ENCODE peak calls at places on chromosomes 11 and 22, in ten cellular contexts. E is activated CD8-positive, alpha-beta T cell treated with anti-CD3 and anti-CD28 coated beads for 36 hours; Y is NB4; G is endothelial cell; F is nephron progenitor cell; I is CD8-positive, alpha-beta T cell; C is GM20000; T is pancreas; B is astrocyte of the spinal cord; W is fibroblast of villous mesenchyme. K is an unnamed sample.

GRCh38 chr11:70620510-70621184 is 222.3 kb downstream of the CTTN start:
- DNase-seq in E (no peak), Y (no peak), G (no peak), F (no peak), I (no peak), C (no peak), T (peak), B (no peak), W (no peak), K (no peak)

GRCh38 chr11:61362542-61362875 is 335 bp downstream of the TMEM138 start:
- DNase-seq in E (peak), Y (peak), G (peak), F (peak), I (no peak), C (peak), T (no peak), B (peak), W (peak), K (no peak)

GRCh38 chr22:44449061-44449682 is 48.9 kb downstream of the RTL6 start:
- DNase-seq in E (no peak), Y (peak), G (no peak), F (no peak), I (no peak), C (no peak), T (no peak), B (peak), W (peak), K (no peak)

GRCh38 chr22:19432092-19432844 is at the start of gene MRPL40:
- DNase-seq in E (peak), Y (peak), G (peak), F (peak), I (peak), C (peak), T (peak), B (peak), W (peak), K (peak)

GRCh38 chr11:65396769-65397745 is 10.6 kb downstream of the FRMD8 start:
- DNase-seq in E (no peak), Y (no peak), G (no peak), F (no peak), I (no peak), C (no peak), T (peak), B (no peak), W (no peak), K (no peak)

GRCh38 chr11:124861670-124862069 is 3.6 kb upstream of the ROBO3 start:
- DNase-seq in E (no peak), Y (no peak), G (no peak), F (no peak), I (peak), C (no peak), T (no peak), B (no peak), W (no peak), K (no peak)

GRCh38 chr11:196786-197731 is 4.2 kb downstream of the SCGB1C1 start:
- DNase-seq in E (no peak), Y (peak), G (no peak), F (no peak), I (no peak), C (no peak), T (peak), B (no peak), W (no peak), K (no peak)

GRCh38 chr22:23225724-23226496 is 45.6 kb downstream of the BCR start:
- DNase-seq in E (peak), Y (no peak), G (no peak), F (no peak), I (peak), C (no peak), T (no peak), B (peak), W (no peak), K (no peak)

GRCh38 chr11:17767301-17767885 is 32.8 kb downstream of the KCNC1 start:
- DNase-seq in E (no peak), Y (peak), G (no peak), F (peak), I (no peak), C (no peak), T (peak), B (no peak), W (no peak), K (no peak)

GRCh38 chr11:45053736-45054446 is 92.5 kb upstream of the PRDM11 start:
- DNase-seq in E (no peak), Y (no peak), G (no peak), F (no peak), I (no peak), C (no peak), T (no peak), B (no peak), W (no peak), K (no peak)

GRCh38 chr11:33534575-33534974 is 166.1 kb downstream of the C11orf91 start:
- DNase-seq in E (no peak), Y (no peak), G (no peak), F (no peak), I (no peak), C (no peak), T (no peak), B (peak), W (no peak), K (no peak)
- TF ChIP-seq CTCF in E (no peak), Y (no peak), G (no peak), F (no peak), I (no peak), C (no peak), T (no peak), B (no peak), W (no peak), K (no peak)

GRCh38 chr11:102935514-102935913 is 20.0 kb downstream of the MMP13 start:
- DNase-seq in E (no peak), Y (no peak), G (no peak), F (no peak), I (no peak), C (no peak), T (no peak), B (no peak), W (no peak), K (no peak)
- TF ChIP-seq CTCF in E (no peak), Y (peak), G (peak), F (no peak), I (no peak), C (no peak), T (no peak), B (no peak), W (peak), K (no peak)

GRCh38 chr11:79400717-79401330 is 40.0 kb downstream of the TENM4 start:
- DNase-seq in E (peak), Y (peak), G (peak), F (peak), I (no peak), C (peak), T (no peak), B (peak), W (no peak), K (peak)
- TF ChIP-seq CTCF in E (peak), Y (peak), G (peak), F (peak), I (no peak), C (peak), T (peak), B (peak), W (peak), K (peak)

DNA sequence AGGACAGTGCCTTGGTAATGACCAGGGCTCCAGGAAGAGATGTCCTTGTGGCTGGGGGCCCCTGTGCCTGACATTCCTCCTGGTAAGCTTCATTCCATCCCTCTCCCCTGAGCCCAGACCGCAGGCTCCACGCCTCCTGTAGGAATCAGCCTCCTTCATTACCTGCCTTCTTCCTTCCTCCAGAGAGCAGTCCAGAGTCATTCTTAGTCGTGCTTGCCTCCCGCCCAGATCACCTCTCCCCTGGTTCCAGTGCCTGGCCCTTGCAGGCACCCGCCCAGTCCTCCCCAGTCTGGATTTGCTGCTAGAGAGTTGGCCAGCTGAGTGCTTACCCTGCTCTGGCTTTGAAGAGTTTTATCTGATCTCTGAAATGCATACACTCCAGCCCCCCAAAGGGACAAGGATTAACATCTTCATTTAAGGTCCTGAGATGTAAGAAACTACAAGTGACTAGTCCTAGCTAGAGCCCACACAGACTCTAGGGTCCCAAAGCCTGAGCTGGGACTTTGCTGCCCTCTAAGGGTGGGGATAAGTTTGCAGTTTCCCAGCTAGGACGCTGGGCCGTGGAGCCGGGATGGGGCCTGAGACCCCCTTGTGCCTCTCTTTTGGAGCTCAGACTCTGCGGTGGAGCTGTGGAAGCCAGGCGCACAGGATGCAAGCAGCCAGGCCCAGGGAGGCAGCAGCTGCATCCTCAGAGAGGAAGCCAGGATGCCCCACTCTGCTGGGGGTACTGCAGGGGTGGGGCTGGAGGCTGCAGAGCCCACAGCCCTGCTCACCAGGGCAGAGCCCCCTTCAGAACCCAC is 1.6 kb downstream of the NR1H3 start:
- DNase-seq in E (peak), Y (peak), G (peak), F (peak), I (no peak), C (peak), T (no peak), B (peak), W (peak), K (peak)
- TF ChIP-seq CTCF in E (peak), Y (peak), G (peak), F (peak), I (peak), C (peak), T (peak), B (peak), W (peak), K (peak)